ENCODE peak calls at places on chromosomes 16 and 17, in five cellular contexts. J is left lung; P is effector CD8-positive, alpha-beta T cell; E is T-helper 17 cell; H is body of pancreas. K is an unnamed sample.

GRCh38 chr17:79024901-79025737 is 1.1 kb downstream of the C1QTNF1 start:
- DNase-seq in P (no peak), J (peak), H (no peak), E (no peak), K (peak)

GRCh38 chr16:10579965-10580918 is at the start of gene EMP2:
- DNase-seq in P (no peak), J (peak), E (no peak), H (peak), K (peak)

GRCh38 chr17:31549121-31549524 is 157.6 kb downstream of the RAB11FIP4 start:
- DNase-seq in E (no peak), P (no peak), H (no peak), J (no peak), K (no peak)

GRCh38 chr17:56431736-56432135 is 161.8 kb upstream of the NOG start:
- DNase-seq in J (no peak), P (no peak), E (no peak), H (no peak), K (no peak)

GRCh38 chr17:33862772-33863602 is 392.1 kb upstream of the CCL2 start:
- DNase-seq in H (no peak), P (no peak), J (no peak), E (no peak), K (no peak)

GRCh38 chr16:4111748-4112696 is 4.2 kb downstream of the ADCY9 start:
- DNase-seq in P (no peak), E (no peak), H (no peak), J (no peak), K (no peak)

GRCh38 chr17:17457680-17458079 is 19.1 kb upstream of the MED9 start:
- DNase-seq in H (no peak), E (no peak), J (no peak), P (no peak), K (no peak)

GRCh38 chr16:64933890-64934289 is 188.0 kb downstream of the CDH11 start:
- DNase-seq in H (no peak), P (no peak), E (no peak), J (no peak), K (no peak)

GRCh38 chr16:58024347-58024672 is 1.2 kb upstream of the MMP15 start:
- DNase-seq in E (no peak), H (no peak), J (no peak), P (no peak), K (no peak)

GRCh38 chr17:5823219-5823618 is 238.9 kb upstream of the NLRP1 start:
- DNase-seq in P (no peak), H (no peak), J (no peak), E (no peak), K (no peak)

GRCh38 chr16:62620259-62620658 is 584.0 kb upstream of the CDH8 start:
- DNase-seq in H (no peak), E (no peak), J (no peak), P (no peak), K (no peak)

GRCh38 chr16:50441758-50442157 is 73.0 kb upstream of the BRD7 start:
- DNase-seq in P (no peak), J (no peak), H (no peak), E (no peak), K (no peak)

GRCh38 chr17:3017936-3018335 is 45.5 kb downstream of the OR1D5 start:
- DNase-seq in E (no peak), P (no peak), J (no peak), H (no peak), K (no peak)

GRCh38 chr17:20920813-20921199 is 122.0 kb downstream of the USP22 start:
- DNase-seq in H (no peak), P (no peak), E (no peak), J (no peak), K (no peak)

GRCh38 chr16:23952128-23953041 is 116.6 kb downstream of the PRKCB start:
- DNase-seq in J (peak), E (no peak), H (no peak), P (no peak), K (peak)

K was measured in aorta.